ENCODE peak calls at places on chromosome 5, in eight cellular contexts. F, J, X, U, Y, G, M and V are unnamed samples.

GRCh38 chr5:178381206-178381605 is 148.6 kb upstream of the PHYKPL start:
- DNase-seq in J (no peak), F (no peak), X (no peak), M (no peak), Y (no peak), U (no peak), G (no peak), V (no peak)

GRCh38 chr5:158478139-158478538 is 619.2 kb upstream of the CLINT1 start:
- DNase-seq in U (no peak), X (no peak), J (no peak), F (no peak), Y (no peak), M (no peak), G (no peak), V (no peak)

GRCh38 chr5:176775409-176775808 is 35.0 kb upstream of the UNC5A start:
- DNase-seq in U (no peak), X (no peak), F (no peak), J (no peak), Y (no peak), G (peak), M (no peak), V (no peak)

GRCh38 chr5:6574537-6574936 is 58.3 kb downstream of the NSUN2 start:
- DNase-seq in Y (no peak), U (no peak), M (no peak), G (no peak), F (no peak), X (peak), J (no peak), V (peak)

GRCh38 chr5:60700347-60700815 is 415 bp upstream of the DEPDC1B start:
- DNase-seq in G (no peak), X (no peak), M (no peak), Y (no peak), F (no peak), U (no peak), J (no peak), V (peak)

GRCh38 chr5:169350759-169351240 is 49.9 kb upstream of the SLIT3 start:
- DNase-seq in M (no peak), J (no peak), G (no peak), F (no peak), X (no peak), Y (no peak), U (peak), V (no peak)

GRCh38 chr5:51225671-51226419 is 157.4 kb upstream of the ISL1 start:
- DNase-seq in G (no peak), U (no peak), J (no peak), M (no peak), X (no peak), Y (no peak), F (peak), V (peak)

GRCh38 chr5:40578501-40579451 is 100.9 kb upstream of the PTGER4 start:
- DNase-seq in J (no peak), G (peak), F (no peak), Y (peak), U (peak), M (no peak), X (no peak), V (no peak)

GRCh38 chr5:74372502-74373445 is 267.8 kb downstream of the ENC1 start:
- DNase-seq in X (no peak), G (no peak), M (no peak), J (no peak), U (peak), Y (no peak), F (no peak), V (no peak)

GRCh38 chr5:149629421-149629820 is 48.1 kb downstream of the ARHGEF37 start:
- DNase-seq in Y (no peak), U (no peak), J (no peak), F (no peak), M (no peak), X (no peak), G (no peak), V (no peak)

GRCh38 chr5:103391659-103392058 is 133.1 kb downstream of the MACIR start:
- DNase-seq in Y (no peak), U (no peak), J (no peak), M (no peak), X (no peak), G (no peak), F (no peak), V (no peak)

GRCh38 chr5:88480766-88481499 is 212.3 kb upstream of the TMEM161B start:
- DNase-seq in X (no peak), Y (no peak), G (no peak), F (no peak), U (no peak), J (no peak), M (no peak), V (no peak)

GRCh38 chr5:128083811-128084227 is 253 bp downstream of the SLC12A2 start:
- DNase-seq in Y (no peak), X (no peak), G (no peak), M (no peak), U (peak), F (no peak), J (no peak), V (no peak)

GRCh38 chr5:17604951-17605350 is 968 bp downstream of the TAF11L11 start:
- DNase-seq in J (no peak), G (no peak), Y (no peak), F (no peak), X (no peak), M (no peak), U (no peak), V (no peak)

GRCh38 chr5:24141046-24141445 is 503.7 kb downstream of the CDH10 start:
- DNase-seq in M (peak), G (no peak), X (no peak), J (no peak), Y (no peak), F (no peak), U (no peak), V (no peak)

GRCh38 chr5:10602031-10602806 is 38.3 kb downstream of the ANKRD33B start:
- DNase-seq in X (no peak), U (no peak), M (no peak), J (no peak), Y (no peak), G (no peak), F (no peak), V (no peak)

GRCh38 chr5:54309751-54310432 is 481 bp downstream of the ARL15 start:
- DNase-seq in F (peak), J (peak), X (peak), G (peak), U (peak), Y (peak), M (peak), V (peak)

GRCh38 chr5:74075900-74076484 is 450.0 kb downstream of the ARHGEF28 start:
- DNase-seq in M (no peak), F (no peak), G (no peak), Y (no peak), J (no peak), U (peak), X (no peak), V (peak)

GRCh38 chr5:103476776-103477175 is 85.8 kb downstream of the NUDT12 start:
- DNase-seq in U (no peak), G (no peak), Y (no peak), M (no peak), F (no peak), X (no peak), J (no peak), V (no peak)

GRCh38 chr5:44885903-44886302 is 77.2 kb downstream of the MRPS30 start:
- DNase-seq in Y (no peak), G (peak), J (no peak), F (no peak), X (no peak), M (no peak), U (no peak), V (peak)

GRCh38 chr5:118592678-118593328 is 395.5 kb downstream of the DTWD2 start:
- DNase-seq in Y (no peak), X (no peak), J (no peak), U (no peak), F (no peak), G (no peak), M (no peak), V (peak)

GRCh38 chr5:44665101-44665701 is 143.5 kb upstream of the MRPS30 start:
- DNase-seq in M (no peak), G (no peak), X (no peak), F (no peak), J (no peak), Y (no peak), U (no peak), V (no peak)

GRCh38 chr5:156394642-156395393 is 67.9 kb downstream of the SGCD start:
- DNase-seq in M (no peak), U (peak), Y (no peak), F (no peak), X (no peak), G (no peak), J (no peak), V (peak)

GRCh38 chr5:131637694-131638093 is 2.7 kb upstream of the RAPGEF6 start:
- DNase-seq in F (no peak), Y (no peak), U (no peak), X (no peak), G (no peak), M (no peak), J (no peak), V (no peak)

GRCh38 chr5:10111575-10111974 is 138.1 kb downstream of the ATPSCKMT start:
- DNase-seq in G (peak), J (no peak), Y (peak), X (no peak), M (no peak), F (peak), U (peak), V (peak)

GRCh38 chr5:140235776-140236558 is 61.0 kb downstream of the CYSTM1 start:
- DNase-seq in J (no peak), X (no peak), Y (no peak), G (no peak), U (no peak), F (no peak), M (no peak), V (no peak)

GRCh38 chr5:84397385-84397784 is 12.7 kb upstream of the EDIL3 start:
- DNase-seq in G (no peak), X (no peak), Y (no peak), J (no peak), U (no peak), F (no peak), M (no peak), V (no peak)

GRCh38 chr5:17802256-17802655 is 168.0 kb downstream of the TAF11L14 start:
- DNase-seq in X (no peak), F (no peak), Y (no peak), U (no peak), G (no peak), J (no peak), M (no peak), V (no peak)